ENCODE peak calls at places on chromosomes 6 and 20, in eight cellular contexts. One of them, this sample, is unnamed. For H3K27me3 and H3K36me3, the result is how much of the 10 kb centered on the place peaks cover.

GRCh38 chr20:542777-543368 is 717 bp downstream of the CSNK2A1 start:
- DNase-seq in PC-9: peak
- DNase-seq in osteoblast: no peak
- DNase-seq in keratinocyte: no peak
- DNase-seq in pancreas: peak
- DNase-seq in tibial artery: no peak
- DNase-seq in prostate gland: no peak
- DNase-seq in left lung: peak
- DNase-seq in this sample: no peak

GRCh38 chr6:24927985-24928735 is 7.6 kb downstream of the RIPOR2 start:
- DNase-seq in PC-9: no peak
- DNase-seq in keratinocyte: no peak
- DNase-seq in prostate gland: no peak
- DNase-seq in osteoblast: no peak
- DNase-seq in pancreas: no peak
- DNase-seq in tibial artery: no peak
- DNase-seq in left lung: no peak
- DNase-seq in this sample: no peak

GRCh38 chr6:132798820-132799538 is 542 bp upstream of the SLC18B1 start:
- DNase-seq in keratinocyte: no peak
- DNase-seq in prostate gland: peak
- DNase-seq in left lung: peak
- DNase-seq in osteoblast: peak
- DNase-seq in PC-9: peak
- DNase-seq in pancreas: peak
- DNase-seq in tibial artery: peak
- DNase-seq in this sample: peak

GRCh38 chr20:37945034-37945660 is 42.2 kb downstream of the VSTM2L start:
- DNase-seq in left lung: no peak
- DNase-seq in tibial artery: no peak
- DNase-seq in pancreas: no peak
- DNase-seq in osteoblast: peak
- DNase-seq in PC-9: no peak
- DNase-seq in prostate gland: no peak
- DNase-seq in keratinocyte: no peak
- DNase-seq in this sample: no peak

GRCh38 chr6:23180504-23181293 is 611.3 kb downstream of the HDGFL1 start:
- DNase-seq in keratinocyte: no peak
- DNase-seq in PC-9: no peak
- DNase-seq in pancreas: peak
- DNase-seq in left lung: no peak
- DNase-seq in tibial artery: no peak
- DNase-seq in prostate gland: peak
- DNase-seq in osteoblast: no peak
- DNase-seq in this sample: no peak

GRCh38 chr20:59125909-59126308 is 37.7 kb upstream of the ZNF831 start:
- DNase-seq in prostate gland: no peak
- DNase-seq in osteoblast: no peak
- DNase-seq in left lung: no peak
- DNase-seq in PC-9: no peak
- DNase-seq in keratinocyte: no peak
- DNase-seq in tibial artery: no peak
- DNase-seq in pancreas: no peak
- DNase-seq in this sample: no peak

GRCh38 chr6:136586295-136586694 is 36.1 kb upstream of the MAP7 start:
- DNase-seq in prostate gland: no peak
- DNase-seq in pancreas: no peak
- DNase-seq in keratinocyte: no peak
- DNase-seq in osteoblast: peak
- DNase-seq in PC-9: no peak
- DNase-seq in left lung: no peak
- DNase-seq in tibial artery: no peak
- DNase-seq in this sample: peak

GRCh38 chr6:105644073-105644489 is 241.2 kb upstream of the PREP start:
- DNase-seq in pancreas: no peak
- DNase-seq in keratinocyte: no peak
- DNase-seq in PC-9: no peak
- DNase-seq in tibial artery: no peak
- DNase-seq in osteoblast: no peak
- DNase-seq in left lung: no peak
- DNase-seq in prostate gland: no peak
- DNase-seq in this sample: no peak

GRCh38 chr20:20894753-20895152 is 182.3 kb upstream of the RALGAPA2 start:
- DNase-seq in prostate gland: no peak
- DNase-seq in PC-9: no peak
- DNase-seq in left lung: no peak
- DNase-seq in pancreas: no peak
- DNase-seq in osteoblast: no peak
- DNase-seq in keratinocyte: no peak
- DNase-seq in tibial artery: no peak
- DNase-seq in this sample: no peak

GRCh38 chr6:21935561-21936028 is 342.0 kb downstream of the SOX4 start:
- DNase-seq in pancreas: peak
- DNase-seq in osteoblast: no peak
- DNase-seq in PC-9: peak
- DNase-seq in tibial artery: no peak
- DNase-seq in prostate gland: no peak
- DNase-seq in left lung: no peak
- DNase-seq in keratinocyte: no peak
- DNase-seq in this sample: peak

GRCh38 chr6:152748843-152749242 is 1.8 kb upstream of the VIP start:
- DNase-seq in tibial artery: no peak
- DNase-seq in left lung: no peak
- DNase-seq in pancreas: no peak
- DNase-seq in osteoblast: no peak
- DNase-seq in prostate gland: no peak
- DNase-seq in keratinocyte: no peak
- DNase-seq in PC-9: no peak
- DNase-seq in this sample: peak

GRCh38 chr6:14276667-14277404 is 159.3 kb downstream of the CD83 start:
- DNase-seq in left lung: no peak
- DNase-seq in keratinocyte: no peak
- DNase-seq in PC-9: no peak
- DNase-seq in osteoblast: peak
- DNase-seq in prostate gland: no peak
- DNase-seq in pancreas: no peak
- DNase-seq in tibial artery: no peak
- DNase-seq in this sample: peak

GRCh38 chr6:159729598-159729997 is 2.3 kb downstream of the WTAP start:
- DNase-seq in osteoblast: peak
- DNase-seq in pancreas: no peak
- DNase-seq in keratinocyte: no peak
- DNase-seq in PC-9: no peak
- DNase-seq in left lung: no peak
- DNase-seq in tibial artery: no peak
- DNase-seq in prostate gland: peak
- DNase-seq in this sample: no peak

GRCh38 chr6:391559-392440 is at the start of gene IRF4:
- DNase-seq in osteoblast: peak
- DNase-seq in PC-9: no peak
- DNase-seq in prostate gland: no peak
- DNase-seq in pancreas: no peak
- DNase-seq in left lung: no peak
- DNase-seq in tibial artery: no peak
- DNase-seq in keratinocyte: no peak
- DNase-seq in this sample: no peak

GRCh38 chr6:74939309-74939708 is 266.5 kb downstream of the COL12A1 start:
- DNase-seq in PC-9: no peak
- DNase-seq in osteoblast: no peak
- DNase-seq in left lung: no peak
- DNase-seq in tibial artery: no peak
- DNase-seq in prostate gland: no peak
- DNase-seq in keratinocyte: no peak
- DNase-seq in pancreas: no peak
- DNase-seq in this sample: peak

GRCh38 chr20:10653593-10654288 is 20.1 kb downstream of the JAG1 start:
- DNase-seq in keratinocyte: no peak
- DNase-seq in left lung: no peak
- DNase-seq in osteoblast: no peak
- DNase-seq in tibial artery: no peak
- DNase-seq in pancreas: no peak
- DNase-seq in PC-9: no peak
- DNase-seq in prostate gland: no peak
- DNase-seq in this sample: no peak

GRCh38 chr6:134002821-134003220 is 49.6 kb downstream of the SLC2A12 start:
- DNase-seq in prostate gland: no peak
- DNase-seq in PC-9: no peak
- DNase-seq in pancreas: no peak
- DNase-seq in left lung: no peak
- DNase-seq in keratinocyte: no peak
- DNase-seq in osteoblast: no peak
- DNase-seq in tibial artery: no peak
- DNase-seq in this sample: no peak

GRCh38 chr6:110761371-110761770 is 53.9 kb downstream of the CDK19 start:
- DNase-seq in osteoblast: no peak
- DNase-seq in tibial artery: no peak
- DNase-seq in keratinocyte: no peak
- DNase-seq in PC-9: no peak
- DNase-seq in prostate gland: no peak
- DNase-seq in left lung: no peak
- DNase-seq in pancreas: no peak
- DNase-seq in this sample: no peak

GRCh38 chr20:13638162-13638495 is 603 bp downstream of the TASP1 start:
- DNase-seq in prostate gland: no peak
- DNase-seq in pancreas: no peak
- DNase-seq in PC-9: no peak
- DNase-seq in left lung: no peak
- DNase-seq in osteoblast: no peak
- DNase-seq in keratinocyte: no peak
- DNase-seq in tibial artery: no peak
- DNase-seq in this sample: peak

GRCh38 chr20:17169575-17170136 is 57.2 kb upstream of the PCSK2 start:
- DNase-seq in PC-9: no peak
- DNase-seq in keratinocyte: no peak
- DNase-seq in tibial artery: no peak
- DNase-seq in prostate gland: no peak
- DNase-seq in left lung: no peak
- DNase-seq in pancreas: no peak
- DNase-seq in osteoblast: no peak
- DNase-seq in this sample: no peak

GRCh38 chr20:21514553-21515251 is 838 bp upstream of the NKX2-2 start:
- DNase-seq in keratinocyte: no peak
- DNase-seq in PC-9: no peak
- DNase-seq in prostate gland: no peak
- DNase-seq in pancreas: no peak
- DNase-seq in osteoblast: peak
- DNase-seq in tibial artery: no peak
- DNase-seq in left lung: peak
- DNase-seq in this sample: no peak

DNA sequence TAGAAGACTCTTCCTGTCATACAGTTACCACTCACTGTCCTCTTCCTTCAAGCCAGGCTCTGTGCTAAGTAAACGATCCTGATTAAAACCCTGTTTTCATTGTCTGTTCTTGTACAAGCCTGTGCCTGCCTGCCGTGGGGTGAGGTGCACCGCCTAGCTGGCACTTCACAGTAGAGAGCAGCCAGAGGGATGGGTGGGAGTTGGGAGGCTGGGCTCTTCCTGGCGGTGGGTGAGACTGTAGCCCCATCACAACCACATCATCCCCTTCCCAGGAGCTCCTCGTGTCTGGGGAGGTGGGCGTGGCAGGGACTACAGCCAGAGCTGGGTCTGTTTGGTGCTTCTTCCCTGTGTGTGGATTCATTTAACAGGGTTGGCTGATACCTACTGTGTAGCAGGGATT is 382.0 kb downstream of the TAF4 start:
- DNase-seq in PC-9: no peak
- DNase-seq in left lung: no peak
- DNase-seq in pancreas: no peak
- DNase-seq in prostate gland: peak
- DNase-seq in osteoblast: no peak
- DNase-seq in tibial artery: no peak
- DNase-seq in keratinocyte: peak
- DNase-seq in this sample: peak
- H3K27me3 ChIP-seq in PC-9: half or more
- H3K27me3 ChIP-seq in left lung: under half
- H3K27me3 ChIP-seq in pancreas: under half
- H3K27me3 ChIP-seq in prostate gland: under half
- H3K27me3 ChIP-seq in osteoblast: under half
- H3K27me3 ChIP-seq in tibial artery: under half
- H3K27me3 ChIP-seq in keratinocyte: under half
- H3K27me3 ChIP-seq in this sample: under half

DNA sequence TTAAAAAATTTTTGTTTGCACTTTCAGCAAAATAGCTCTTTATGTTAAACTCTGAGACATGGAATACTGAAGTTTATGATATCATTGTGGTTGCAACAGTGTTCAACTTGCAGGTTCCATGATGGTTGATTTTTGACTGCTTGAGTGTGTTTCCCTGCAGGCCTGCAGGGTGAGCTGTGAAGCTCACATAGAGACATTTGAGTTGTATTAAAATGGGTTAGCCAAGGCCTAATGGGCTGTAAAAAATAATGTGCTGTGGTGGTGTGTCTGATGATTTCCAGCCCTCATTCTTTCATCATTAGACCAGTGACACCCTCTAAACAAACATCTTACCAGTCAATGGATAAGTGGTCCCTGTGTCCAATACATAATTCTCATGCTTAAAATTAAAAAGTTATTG is 321.4 kb downstream of the FARS2 start:
- DNase-seq in prostate gland: no peak
- DNase-seq in tibial artery: no peak
- DNase-seq in PC-9: no peak
- DNase-seq in keratinocyte: no peak
- DNase-seq in pancreas: no peak
- DNase-seq in osteoblast: no peak
- DNase-seq in left lung: no peak
- DNase-seq in this sample: no peak
- TF ChIP-seq CTCF in prostate gland: no peak
- TF ChIP-seq CTCF in tibial artery: no peak
- TF ChIP-seq CTCF in PC-9: no peak
- TF ChIP-seq CTCF in keratinocyte: peak
- TF ChIP-seq CTCF in pancreas: no peak
- TF ChIP-seq CTCF in osteoblast: peak
- TF ChIP-seq CTCF in left lung: no peak
- TF ChIP-seq CTCF in this sample: no peak

DNA sequence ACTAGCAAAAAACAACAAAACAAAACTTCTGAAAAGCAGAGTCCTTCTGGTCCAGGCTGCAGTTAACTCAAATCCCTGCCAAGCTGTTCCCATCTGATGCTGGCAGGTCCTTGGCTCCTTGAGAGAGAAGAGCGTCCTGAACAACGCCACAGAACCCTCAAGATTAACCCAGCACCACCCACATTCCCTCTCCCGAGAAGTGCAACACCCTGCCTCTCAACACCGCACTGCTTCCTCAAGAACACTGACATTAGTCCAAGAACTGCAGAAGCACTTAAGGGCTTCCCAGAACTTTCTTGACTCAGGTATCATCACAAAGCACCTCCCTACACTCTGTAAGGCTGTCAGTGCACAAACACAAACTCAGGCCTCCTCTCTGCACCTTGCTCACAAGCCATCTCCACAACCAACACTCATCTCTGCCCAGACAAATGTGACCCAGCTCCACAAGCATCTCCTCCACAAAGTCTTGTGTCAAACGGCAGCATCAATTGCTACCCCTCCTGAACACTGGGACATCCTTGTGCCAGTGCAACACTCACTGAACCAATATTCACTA is 7.5 kb downstream of the MRPL14 start:
- DNase-seq in osteoblast: no peak
- DNase-seq in tibial artery: no peak
- DNase-seq in pancreas: no peak
- DNase-seq in left lung: no peak
- DNase-seq in prostate gland: no peak
- DNase-seq in PC-9: no peak
- DNase-seq in keratinocyte: no peak
- DNase-seq in this sample: peak
- H3K36me3 ChIP-seq in osteoblast: under half
- H3K36me3 ChIP-seq in tibial artery: under half
- H3K36me3 ChIP-seq in pancreas: under half
- H3K36me3 ChIP-seq in left lung: under half
- H3K36me3 ChIP-seq in prostate gland: under half
- H3K36me3 ChIP-seq in PC-9: under half
- H3K36me3 ChIP-seq in keratinocyte: under half
- H3K36me3 ChIP-seq in this sample: under half

GRCh38 chr6:124970763-124971162 is 8.5 kb downstream of the RNF217 start:
- DNase-seq in pancreas: no peak
- DNase-seq in left lung: no peak
- DNase-seq in tibial artery: no peak
- DNase-seq in osteoblast: no peak
- DNase-seq in PC-9: no peak
- DNase-seq in keratinocyte: no peak
- DNase-seq in prostate gland: no peak
- DNase-seq in this sample: no peak
- H3K27me3 ChIP-seq in pancreas: under half
- H3K27me3 ChIP-seq in left lung: under half
- H3K27me3 ChIP-seq in tibial artery: under half
- H3K27me3 ChIP-seq in osteoblast: under half
- H3K27me3 ChIP-seq in PC-9: under half
- H3K27me3 ChIP-seq in keratinocyte: under half
- H3K27me3 ChIP-seq in prostate gland: under half
- H3K27me3 ChIP-seq in this sample: under half